ENCODE peak calls at places on chromosomes 7 and 10, in five cellular contexts. U is thoracic aorta, D is transverse colon, L is AG09309, X is fibroblast of villous mesenchyme. N is an unnamed sample.

GRCh38 chr7:28732037-28732869 is 225.9 kb downstream of the TRIL start:
- DNase-seq in X (peak), D (no peak), U (no peak), L (no peak), N (peak)

GRCh38 chr10:64458341-64458740 is 937.1 kb downstream of the REEP3 start:
- DNase-seq in X (no peak), U (no peak), L (no peak), D (no peak), N (no peak)

GRCh38 chr7:142523821-142524460 is 225.3 kb upstream of the PRSS1 start:
- DNase-seq in U (no peak), D (no peak), L (no peak), X (no peak), N (no peak)

GRCh38 chr10:133161486-133162051 is 1.6 kb downstream of the KNDC1 start:
- DNase-seq in U (no peak), L (no peak), X (no peak), D (no peak), N (no peak)

GRCh38 chr7:149880871-149881301 is 7.1 kb downstream of the ATP6V0E2 start:
- DNase-seq in D (no peak), U (no peak), X (peak), L (no peak), N (no peak)

GRCh38 chr7:137687556-137688280 is 159.1 kb downstream of the DGKI start:
- DNase-seq in X (peak), D (no peak), L (no peak), U (no peak), N (peak)

GRCh38 chr10:73940634-73941221 is 29.8 kb downstream of the PLAU start:
- DNase-seq in U (peak), X (peak), D (peak), L (no peak), N (peak)

GRCh38 chr10:123945506-123945905 is 53.9 kb upstream of the CPXM2 start:
- DNase-seq in X (peak), U (no peak), D (no peak), L (peak), N (peak)

GRCh38 chr7:72077776-72078175 is 334.4 kb downstream of the CALN1 start:
- DNase-seq in X (no peak), L (no peak), D (no peak), U (no peak), N (no peak)

GRCh38 chr10:52900564-52900963 is 128.0 kb upstream of the MBL2 start:
- DNase-seq in D (no peak), X (no peak), L (no peak), U (no peak), N (no peak)

GRCh38 chr10:49177391-49178355 is 10.5 kb downstream of the TMEM273 start:
- DNase-seq in L (peak), X (peak), D (peak), U (peak), N (peak)

GRCh38 chr10:52440612-52441285 is 126.7 kb downstream of the DKK1 start:
- DNase-seq in X (peak), D (no peak), L (no peak), U (no peak), N (no peak)

GRCh38 chr7:109246330-109247077 is 676.8 kb downstream of the DNAJB9 start:
- DNase-seq in L (peak), X (no peak), U (no peak), D (no peak), N (peak)

GRCh38 chr7:47008461-47008860 is 573.5 kb downstream of the TNS3 start:
- DNase-seq in U (no peak), D (no peak), L (no peak), X (no peak), N (peak)

GRCh38 chr7:157138424-157139141 is at the start of gene UBE3C:
- DNase-seq in D (peak), U (peak), L (peak), X (peak), N (peak)

GRCh38 chr7:66974986-66975590 is 20.3 kb downstream of the SBDS start:
- DNase-seq in D (no peak), L (no peak), X (no peak), U (no peak), N (no peak)

GRCh38 chr10:119251315-119251708 is 43.9 kb downstream of the GRK5 start:
- DNase-seq in X (peak), D (no peak), U (no peak), L (no peak), N (peak)

GRCh38 chr10:118621304-118621942 is 26.0 kb upstream of the PRLHR start:
- DNase-seq in U (no peak), D (no peak), X (no peak), L (no peak), N (no peak)

GRCh38 chr10:7819126-7819470 is 793 bp downstream of the TAF3 start:
- DNase-seq in D (peak), L (no peak), X (peak), U (no peak), N (peak)

GRCh38 chr7:44460325-44460724 is 30.1 kb downstream of the NUDCD3 start:
- DNase-seq in X (no peak), D (peak), L (no peak), U (no peak), N (no peak)

GRCh38 chr10:48983648-48984359 is 44.2 kb upstream of the LRRC18 start:
- DNase-seq in D (no peak), X (no peak), L (no peak), U (no peak), N (no peak)

GRCh38 chr10:35217458-35217857 is 90.8 kb downstream of the CREM start:
- DNase-seq in U (no peak), D (no peak), L (no peak), X (no peak), N (no peak)

GRCh38 chr7:149815661-149816266 is 22.4 kb upstream of the ZNF862 start:
- DNase-seq in L (no peak), D (no peak), U (no peak), X (no peak), N (no peak)

GRCh38 chr7:104803931-104804330 is 210.1 kb upstream of the KMT2E start:
- DNase-seq in D (no peak), L (no peak), U (no peak), X (no peak), N (no peak)

GRCh38 chr7:106177738-106178592 is 65.9 kb upstream of the SYPL1 start:
- DNase-seq in X (no peak), U (no peak), D (peak), L (no peak), N (no peak)

GRCh38 chr10:125370578-125370977 is 210.2 kb upstream of the CTBP2 start:
- DNase-seq in U (no peak), L (no peak), X (no peak), D (no peak), N (no peak)

GRCh38 chr7:128192497-128193142 is 48.5 kb upstream of the LEP start:
- DNase-seq in L (no peak), U (no peak), D (no peak), X (no peak), N (no peak)

GRCh38 chr10:47334627-47335026 is 12.4 kb downstream of the GDF2 start:
- DNase-seq in L (no peak), X (no peak), U (no peak), D (no peak), N (no peak)

GRCh38 chr10:35356725-35357092 is 20.4 kb downstream of the CCNY start:
- DNase-seq in D (no peak), U (no peak), L (no peak), X (no peak), N (no peak)

GRCh38 chr7:655758-656157 is 70.7 kb upstream of the DNAAF5 start:
- DNase-seq in L (no peak), U (no peak), X (no peak), D (no peak), N (no peak)

GRCh38 chr7:4725014-4725951 is 43.2 kb downstream of the FOXK1 start:
- DNase-seq in D (peak), U (peak), X (peak), L (peak), N (peak)

GRCh38 chr10:117646718-117647117 is 104.2 kb downstream of the EMX2 start:
- DNase-seq in U (no peak), D (no peak), L (no peak), X (no peak), N (no peak)

GRCh38 chr10:19788075-19788686 is 28.1 kb upstream of the PLXDC2 start:
- DNase-seq in D (peak), X (peak), U (no peak), L (peak), N (peak)

GRCh38 chr10:125407000-125407502 is 246.7 kb upstream of the CTBP2 start:
- DNase-seq in D (no peak), X (no peak), U (no peak), L (peak), N (peak)

GRCh38 chr7:91264083-91264923 is at the start of gene FZD1:
- DNase-seq in D (peak), U (peak), L (peak), X (peak), N (peak)

GRCh38 chr7:91265693-91266066 is 1.4 kb downstream of the FZD1 start:
- DNase-seq in L (no peak), U (no peak), D (peak), X (no peak), N (no peak)

GRCh38 chr7:91264924-91265681 is 870 bp downstream of the FZD1 start:
- DNase-seq in X (peak), L (no peak), D (peak), U (no peak), N (peak)

GRCh38 chr7:91266067-91266930 is 2.1 kb downstream of the FZD1 start:
- DNase-seq in L (no peak), X (no peak), D (peak), U (no peak), N (no peak)

DNA sequence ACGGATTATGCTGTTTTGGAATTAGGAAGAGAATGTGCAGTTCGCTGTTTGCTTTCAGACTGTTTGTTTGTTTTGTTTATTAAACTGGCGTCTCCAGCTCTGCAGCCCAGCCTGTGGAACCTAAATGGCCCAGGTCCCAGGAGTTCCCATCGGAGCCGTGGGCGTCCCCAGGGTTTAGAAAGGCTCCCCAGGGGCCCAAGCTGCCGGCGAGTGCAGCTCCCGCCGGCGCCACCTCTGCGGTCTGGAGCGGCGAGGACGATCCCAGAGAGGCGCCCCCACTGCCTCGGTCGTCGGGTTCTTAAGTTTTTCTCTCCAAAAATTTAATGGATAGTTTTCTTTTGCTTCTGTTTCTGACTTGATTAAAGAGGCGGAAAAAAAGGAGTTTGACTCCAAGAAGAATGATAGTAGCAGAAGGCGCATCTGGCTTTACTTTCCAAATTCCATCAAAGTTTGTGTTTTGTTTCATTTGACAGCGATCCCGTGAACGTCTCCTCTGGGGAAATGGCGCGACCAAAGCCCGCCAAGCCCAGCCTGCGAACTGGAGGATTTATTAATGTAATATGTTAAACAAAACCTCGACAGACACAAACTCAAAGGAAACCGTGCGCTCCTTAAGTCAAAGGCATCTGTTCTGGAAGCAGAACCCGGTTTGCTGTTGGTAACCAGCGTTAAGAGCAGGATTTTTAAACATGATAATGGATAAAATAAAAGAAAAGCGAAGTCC is 712 bp upstream of the FZD1 start:
- DNase-seq in X (peak), U (no peak), D (peak), L (no peak), N (no peak)
- TF ChIP-seq CTCF in X (no peak), U (no peak), D (no peak), L (no peak), N (no peak)

GRCh38 chr10:88062385-88062784 is 199.0 kb downstream of the PTEN start:
- DNase-seq in U (no peak), L (no peak), D (no peak), X (no peak), N (peak)
- H3K4me3 ChIP-seq in U (peak), L (no peak), D (no peak), X (no peak), N (no peak)

DNA sequence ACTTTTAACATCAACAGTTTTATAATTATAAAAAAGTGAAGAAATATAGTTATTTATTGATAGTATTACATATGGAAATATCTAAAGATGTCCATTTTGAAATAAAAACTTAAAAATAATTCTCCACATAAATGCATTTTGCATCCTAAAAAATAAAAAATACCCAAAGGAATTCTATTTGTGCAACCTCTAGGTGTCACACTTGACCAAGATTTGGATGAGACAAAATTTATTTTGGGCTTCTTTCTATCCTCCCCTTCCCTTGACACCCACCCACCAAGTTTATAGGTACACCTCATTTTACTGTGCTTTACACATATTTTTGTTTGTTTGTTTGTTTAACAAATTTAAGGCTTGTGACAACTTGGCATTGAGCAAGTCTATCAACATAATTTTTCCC is 3.3 kb upstream of the THSD7A start:
- DNase-seq in U (no peak), L (no peak), D (no peak), X (no peak), N (no peak)
- TF ChIP-seq CTCF in U (no peak), L (peak), D (peak), X (peak), N (peak)

DNA sequence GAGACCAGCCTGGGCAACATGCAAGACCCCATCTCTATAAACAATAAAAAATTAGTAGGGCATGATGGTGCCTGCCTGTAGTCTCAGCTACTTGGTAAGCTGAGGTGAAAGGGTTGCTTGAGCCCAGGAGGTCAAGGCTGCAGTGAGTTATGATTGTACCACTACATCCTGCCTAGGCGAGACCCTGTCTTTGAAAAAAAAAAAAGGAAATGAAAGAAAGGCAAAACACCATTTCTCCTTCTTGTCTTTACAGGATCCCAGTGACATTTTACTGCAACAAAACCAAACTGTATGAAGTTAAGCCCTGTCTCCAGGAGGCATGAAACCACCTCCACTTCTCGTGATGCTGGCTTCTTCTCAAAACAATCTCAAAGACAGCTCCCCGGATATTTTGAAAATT is 29.9 kb upstream of the PBLD start:
- DNase-seq in U (no peak), L (no peak), D (no peak), X (no peak), N (no peak)
- H3K4me3 ChIP-seq in U (no peak), L (no peak), D (no peak), X (no peak), N (no peak)

GRCh38 chr10:80660266-80660665 is 122.6 kb downstream of the SH2D4B start:
- DNase-seq in D (no peak), U (no peak), L (no peak), X (no peak), N (no peak)

GRCh38 chr10:80661526-80661925 is 123.8 kb downstream of the SH2D4B start:
- DNase-seq in X (no peak), U (no peak), D (no peak), L (no peak), N (no peak)

GRCh38 chr10:80662429-80663211 is 124.9 kb downstream of the SH2D4B start:
- DNase-seq in D (peak), X (peak), L (peak), U (peak), N (peak)

GRCh38 chr10:80659284-80659683 is 121.6 kb downstream of the SH2D4B start:
- DNase-seq in L (no peak), X (no peak), U (no peak), D (no peak), N (no peak)

DNA sequence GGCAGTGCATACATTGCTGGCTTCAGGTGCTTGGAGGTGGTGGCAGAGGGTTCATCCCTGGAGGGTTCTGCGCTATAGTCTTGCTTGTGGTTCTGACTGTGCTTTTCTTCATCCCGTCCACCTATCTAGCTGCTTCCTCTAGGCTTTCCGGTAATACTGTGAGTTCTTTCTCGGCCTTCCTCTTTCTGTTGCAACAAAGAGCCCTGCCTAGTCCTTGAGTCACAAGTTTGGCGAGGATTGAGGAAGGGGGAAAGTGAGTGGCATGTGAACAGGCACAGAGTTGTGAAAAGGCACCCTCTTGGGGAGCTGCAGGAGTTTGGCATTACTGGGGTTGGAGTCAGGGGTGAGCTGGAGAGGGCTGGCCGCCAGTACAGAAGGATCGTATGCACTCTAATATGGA is 123.0 kb downstream of the SH2D4B start:
- DNase-seq in L (no peak), D (no peak), X (no peak), U (no peak), N (no peak)
- TF ChIP-seq CTCF in L (no peak), D (no peak), X (no peak), U (no peak), N (no peak)

GRCh38 chr10:114629824-114630430 is 28.1 kb downstream of the ABLIM1 start:
- DNase-seq in U (no peak), D (no peak), L (no peak), X (no peak), N (no peak)
- H3K4me3 ChIP-seq in U (no peak), D (no peak), L (no peak), X (no peak), N (no peak)

GRCh38 chr10:100660945-100661344 is 84.4 kb upstream of the PAX2 start:
- DNase-seq in L (no peak), X (no peak), U (no peak), D (no peak), N (no peak)
- TF ChIP-seq CTCF in L (no peak), X (no peak), U (no peak), D (no peak), N (no peak)